ENCODE peak calls at places on chromosomes 12 and 14, in ten cellular contexts. Z, X, P, L, E, C, V, O, R and N are unnamed samples.
A peak's percentile ranks its signal among the peaks of the same experiment; 100 is the strongest.

GRCh38 chr14:65462411-65462810 is 49.9 kb downstream of the FUT8 start:
- DNase-seq in Z (no peak), X (no peak), P (no peak), L (no peak), E (no peak), C (peak; percentile 97), V (no peak), O (peak; percentile 60), R (no peak), N (peak; percentile 82)

GRCh38 chr14:31420013-31420318 is 384 bp downstream of the HEATR5A start:
- DNase-seq in Z (peak; percentile 83), X (no peak), P (peak; percentile 38), L (peak; percentile 80), E (peak; percentile 48), C (peak; percentile 42), V (peak; percentile 72), O (no peak), R (peak; percentile 84), N (peak; percentile 50)

GRCh38 chr12:123714302-123714627 is 2.1 kb downstream of the ATP6V0A2 start:
- DNase-seq in Z (no peak), X (no peak), P (no peak), L (no peak), E (no peak), C (no peak), V (no peak), O (no peak), R (no peak), N (no peak)

GRCh38 chr12:91043408-91043807 is 14.4 kb downstream of the KERA start:
- DNase-seq in Z (no peak), X (no peak), P (no peak), L (no peak), E (no peak), C (no peak), V (no peak), O (no peak), R (no peak), N (no peak)

GRCh38 chr12:62778187-62778586 is 156.8 kb downstream of the PPM1H start:
- DNase-seq in Z (no peak), X (no peak), P (no peak), L (no peak), E (no peak), C (no peak), V (no peak), O (no peak), R (no peak), N (no peak)

GRCh38 chr12:101855364-101855884 is 22.0 kb upstream of the DRAM1 start:
- DNase-seq in Z (no peak), X (no peak), P (no peak), L (no peak), E (no peak), C (peak; percentile 74), V (no peak), O (peak; percentile 69), R (no peak), N (no peak)

GRCh38 chr12:94183702-94184379 is 35.5 kb downstream of the PLXNC1 start:
- DNase-seq in Z (no peak), X (no peak), P (no peak), L (no peak), E (no peak), C (no peak), V (no peak), O (no peak), R (no peak), N (no peak)

GRCh38 chr14:105067140-105067968 is 2.1 kb upstream of the GPR132 start:
- DNase-seq in Z (no peak), X (no peak), P (peak; percentile 77), L (peak; percentile 40), E (no peak), C (no peak), V (no peak), O (peak; percentile 61), R (no peak), N (peak; percentile 72)

GRCh38 chr12:13219320-13219719 is 22.8 kb downstream of the EMP1 start:
- DNase-seq in Z (no peak), X (no peak), P (no peak), L (no peak), E (no peak), C (peak; percentile 11), V (no peak), O (no peak), R (no peak), N (no peak)

GRCh38 chr12:98513379-98514318 is 1.7 kb upstream of the TMPO start:
- DNase-seq in Z (no peak), X (no peak), P (no peak), L (no peak), E (no peak), C (no peak), V (no peak), O (no peak), R (no peak), N (no peak)

GRCh38 chr12:130537051-130537450 is 179.0 kb downstream of the RIMBP2 start:
- DNase-seq in Z (no peak), X (no peak), P (no peak), L (no peak), E (no peak), C (no peak), V (no peak), O (no peak), R (no peak), N (no peak)

GRCh38 chr12:77841467-77842054 is 10.9 kb downstream of the NAV3 start:
- DNase-seq in Z (no peak), X (peak; percentile 50), P (no peak), L (no peak), E (no peak), C (peak; percentile 29), V (no peak), O (no peak), R (peak; percentile 26), N (no peak)

DNA sequence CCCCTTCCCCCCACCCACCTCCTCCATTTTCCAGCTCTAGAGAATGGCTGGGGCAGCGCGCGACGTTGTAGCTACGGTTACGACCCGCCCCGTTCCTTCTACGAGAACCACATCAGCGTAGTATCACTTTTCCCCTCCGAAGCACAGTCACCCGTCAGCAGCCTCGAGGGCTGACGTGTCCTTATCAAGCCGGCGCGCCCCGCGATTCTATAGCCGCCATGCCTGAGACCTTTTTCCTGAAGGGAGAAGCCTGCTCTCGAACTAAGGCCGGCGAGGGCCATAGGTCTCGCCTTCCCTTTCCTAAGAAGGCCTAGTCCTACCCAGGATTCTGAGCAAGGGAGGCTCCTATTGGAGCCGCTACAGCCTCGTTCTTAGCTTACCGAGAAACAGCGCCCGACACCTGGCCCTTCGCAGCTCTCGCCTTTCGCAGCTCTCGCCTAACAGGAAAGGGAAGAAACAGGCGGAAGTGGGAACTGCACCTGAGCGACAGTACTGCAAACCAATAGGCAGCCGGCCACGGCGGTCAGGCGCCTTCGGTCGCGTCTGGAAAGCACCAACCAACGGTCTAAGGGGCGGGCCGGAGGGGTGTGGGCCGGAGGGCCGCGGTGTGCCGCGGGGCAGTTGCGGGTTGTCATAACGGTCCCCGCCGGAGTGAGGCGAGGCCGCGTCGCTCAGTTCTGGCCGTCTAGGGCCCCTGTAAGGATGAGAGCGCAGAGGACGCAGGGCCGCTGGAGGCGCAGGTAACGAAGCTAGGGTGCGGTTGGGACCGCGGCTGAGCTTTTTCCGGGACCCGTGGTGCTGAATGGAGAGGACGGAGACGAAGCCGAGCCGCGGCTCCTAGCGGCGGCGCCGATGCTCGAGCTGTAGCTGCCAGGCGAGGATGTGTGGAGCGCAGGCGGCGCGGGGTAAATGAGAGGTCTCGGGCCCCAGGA is at the start of the genes MGAT2 and RPL36AL:
- DNase-seq in Z (peak; percentile 98), X (peak; percentile 99), P (peak; percentile 95), L (peak; percentile 99), E (peak; percentile 98), C (peak; percentile 98), V (peak; percentile 99), O (peak; percentile 99), R (peak; percentile 98), N (peak; percentile 98)
- TF ChIP-seq CTCF in Z (peak; percentile 13), X (peak; percentile 40), P (peak; percentile 41), L (peak; percentile 14), E (no peak), C (peak; percentile 51), V (no peak), O (peak; percentile 29), R (peak; percentile 22), N (peak; percentile 26)

DNA sequence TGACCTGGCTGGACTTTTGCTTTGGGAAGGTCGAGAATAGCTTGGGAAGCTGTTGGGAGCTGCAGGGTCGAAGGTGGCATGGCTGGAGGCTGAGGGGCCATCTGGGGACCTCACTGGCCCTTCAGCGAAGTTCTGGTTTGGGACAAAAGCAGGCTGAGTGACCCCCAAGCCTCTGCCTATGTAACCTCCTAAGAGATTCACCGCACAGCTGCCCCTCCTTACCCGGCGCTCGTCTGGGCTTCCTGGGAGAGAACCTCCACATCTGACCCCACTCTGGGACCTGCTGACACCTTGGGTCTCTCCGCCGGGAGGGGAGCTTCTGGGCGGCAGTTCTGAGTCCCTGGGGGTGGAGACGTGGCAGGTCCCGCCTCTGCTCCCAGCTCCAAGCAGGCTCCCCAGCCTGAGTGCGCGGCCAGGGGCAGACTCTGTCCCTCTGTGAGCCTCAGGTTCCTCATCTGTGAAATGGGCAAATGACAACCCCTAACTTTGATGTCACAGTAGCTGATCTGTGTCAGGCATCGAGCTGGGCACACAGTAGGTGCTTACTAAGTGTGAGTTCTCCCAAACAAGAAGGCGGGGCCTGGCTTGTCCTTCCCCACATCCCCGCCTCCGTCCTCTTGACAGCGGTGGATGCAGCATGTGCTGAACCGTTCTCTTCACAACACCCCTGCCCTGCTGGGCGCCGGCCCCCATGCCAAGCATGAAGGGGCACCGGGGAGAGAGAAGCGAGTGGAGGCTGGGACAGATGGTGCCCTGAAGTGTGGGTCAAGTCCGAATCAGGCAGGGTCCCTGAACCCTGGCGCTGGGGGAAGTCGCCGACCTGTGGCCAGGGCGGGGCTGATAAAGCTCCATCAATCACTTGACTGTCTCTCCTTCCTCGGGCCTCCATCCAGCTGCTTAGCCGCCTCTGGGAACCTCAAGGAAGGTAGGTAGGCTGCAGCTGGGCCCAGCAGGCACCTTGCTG is 3.8 kb downstream of the EXOC3L4 start:
- DNase-seq in Z (peak; percentile 8), X (no peak), P (no peak), L (no peak), E (no peak), C (no peak), V (no peak), O (no peak), R (no peak), N (no peak)
- H3K27me3 ChIP-seq in Z (no peaks in the 10 kb centered on the region), X (peaks cover 19% of the 10 kb centered on the region), P (no peaks in the 10 kb centered on the region), L (peaks cover 47% of the 10 kb centered on the region), E (no peaks in the 10 kb centered on the region), C (peaks cover 48% of the 10 kb centered on the region), V (peaks cover 20% of the 10 kb centered on the region), O (peaks cover 45% of the 10 kb centered on the region), R (peaks cover 39% of the 10 kb centered on the region), N (no peaks in the 10 kb centered on the region)

GRCh38 chr12:43501705-43502104 is 50.3 kb downstream of the ADAMTS20 start:
- DNase-seq in Z (no peak), X (peak; percentile 32), P (no peak), L (no peak), E (no peak), C (peak; percentile 16), V (no peak), O (peak; percentile 34), R (no peak), N (no peak)
- TF ChIP-seq CTCF in Z (no peak), X (peak; percentile 51), P (no peak), L (no peak), E (no peak), C (peak; percentile 71), V (no peak), O (peak; percentile 60), R (no peak), N (peak; percentile 28)

DNA sequence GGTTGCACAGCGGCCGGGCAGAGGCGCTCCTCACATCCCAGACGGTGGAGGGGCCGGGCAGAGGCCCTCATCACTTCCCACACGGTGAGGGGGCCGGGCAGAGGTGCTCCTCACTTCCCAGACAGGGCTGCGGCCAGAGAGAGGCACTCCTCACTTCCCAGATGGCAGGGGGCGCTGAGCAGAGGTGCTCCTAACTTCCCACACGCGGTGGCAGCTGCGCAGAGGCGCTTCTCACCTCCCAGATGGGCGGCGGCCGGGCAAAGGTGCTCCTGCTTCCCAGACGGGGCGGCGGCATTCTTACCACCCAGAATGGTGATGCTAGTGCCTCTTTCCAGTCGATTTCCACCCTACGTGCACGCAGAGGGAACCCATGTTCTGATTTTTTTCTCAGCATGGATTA is 304.4 kb downstream of the RGS6 start:
- DNase-seq in Z (no peak), X (no peak), P (no peak), L (peak; percentile 36), E (no peak), C (no peak), V (no peak), O (no peak), R (no peak), N (no peak)
- H3K27me3 ChIP-seq in Z (no peaks in the 10 kb centered on the region), X (no peaks in the 10 kb centered on the region), P (no peaks in the 10 kb centered on the region), L (no peaks in the 10 kb centered on the region), E (no peaks in the 10 kb centered on the region), C (no peaks in the 10 kb centered on the region), V (no peaks in the 10 kb centered on the region), O (no peaks in the 10 kb centered on the region), R (no peaks in the 10 kb centered on the region), N (no peaks in the 10 kb centered on the region)